ENCODE peak calls at places on chromosome 14, in four cellular contexts. One of them, this sample, is unnamed.

GRCh38 chr14:70663707-70664179 is 22.0 kb downstream of the TTC9 start:
- DNase-seq in GM12878: peak; percentile 90
- DNase-seq in K562: no peak
- DNase-seq in HepG2: no peak
- DNase-seq in this sample: no peak

GRCh38 chr14:34678306-34678705 is 36.1 kb downstream of the CFL2 start:
- DNase-seq in K562: no peak
- DNase-seq in GM12878: no peak
- DNase-seq in HepG2: no peak
- DNase-seq in this sample: no peak

GRCh38 chr14:45085004-45085403 is 1.1 kb downstream of the PRPF39 start:
- DNase-seq in HepG2: peak; percentile 31
- DNase-seq in K562: no peak
- DNase-seq in GM12878: no peak
- DNase-seq in this sample: no peak

GRCh38 chr14:55832122-55832911 is 252.3 kb downstream of the KTN1 start:
- DNase-seq in HepG2: peak; percentile 81
- DNase-seq in GM12878: no peak
- DNase-seq in K562: no peak
- DNase-seq in this sample: peak; percentile 89

GRCh38 chr14:94853920-94854319 is 84.0 kb upstream of the GSC start:
- DNase-seq in K562: no peak
- DNase-seq in GM12878: no peak
- DNase-seq in HepG2: no peak
- DNase-seq in this sample: no peak

GRCh38 chr14:104724407-104724980 is 465 bp downstream of the ADSS1 start:
- DNase-seq in HepG2: no peak
- DNase-seq in GM12878: no peak
- DNase-seq in K562: peak; percentile 77
- DNase-seq in this sample: peak; percentile 58

GRCh38 chr14:35229495-35230089 is 62.6 kb upstream of the PSMA6 start:
- DNase-seq in HepG2: peak; percentile 49
- DNase-seq in K562: peak; percentile 14
- DNase-seq in GM12878: no peak
- DNase-seq in this sample: peak; percentile 50

GRCh38 chr14:51473808-51474207 is 177.9 kb upstream of the FRMD6 start:
- DNase-seq in HepG2: no peak
- DNase-seq in K562: no peak
- DNase-seq in GM12878: no peak
- DNase-seq in this sample: no peak

GRCh38 chr14:84080961-84081360 is 1449.0 kb upstream of the FLRT2 start:
- DNase-seq in HepG2: no peak
- DNase-seq in K562: no peak
- DNase-seq in GM12878: no peak
- DNase-seq in this sample: no peak

GRCh38 chr14:60206837-60207533 is 41.8 kb upstream of the DHRS7 start:
- DNase-seq in GM12878: peak; percentile 78
- DNase-seq in K562: no peak
- DNase-seq in HepG2: no peak
- DNase-seq in this sample: no peak

GRCh38 chr14:102479777-102480176 is 29.8 kb downstream of the ANKRD9 start:
- DNase-seq in K562: no peak
- DNase-seq in GM12878: no peak
- DNase-seq in HepG2: no peak
- DNase-seq in this sample: no peak

GRCh38 chr14:96455588-96455987 is 46.6 kb upstream of the PAPOLA start:
- DNase-seq in K562: no peak
- DNase-seq in GM12878: no peak
- DNase-seq in HepG2: no peak
- DNase-seq in this sample: no peak

GRCh38 chr14:96464136-96464535 is 38.0 kb upstream of the PAPOLA start:
- DNase-seq in GM12878: no peak
- DNase-seq in K562: no peak
- DNase-seq in HepG2: no peak
- DNase-seq in this sample: no peak

GRCh38 chr14:96461950-96462798 is 40.0 kb upstream of the PAPOLA start:
- DNase-seq in K562: no peak
- DNase-seq in HepG2: peak; percentile 90
- DNase-seq in GM12878: no peak
- DNase-seq in this sample: no peak

DNA sequence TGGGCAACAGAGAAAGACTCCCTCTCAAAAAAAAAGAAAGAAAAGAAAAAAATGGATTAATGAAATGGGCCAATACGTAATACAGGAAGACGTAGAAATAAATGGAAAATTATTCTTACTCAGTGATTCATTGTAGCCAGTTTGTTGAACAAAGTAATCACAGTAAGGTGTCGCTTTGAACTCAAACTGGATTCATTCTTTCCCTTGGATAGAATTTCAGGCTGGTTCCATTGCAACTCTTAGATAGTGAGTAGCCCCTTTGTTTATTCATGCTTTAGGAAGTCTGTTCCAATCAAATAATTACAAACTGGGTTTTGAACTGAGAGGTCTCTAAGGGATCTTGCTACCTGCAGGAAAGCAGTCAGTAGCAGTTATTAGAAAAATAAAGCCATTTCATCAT is 42.3 kb upstream of the PAPOLA start:
- DNase-seq in K562: no peak
- DNase-seq in HepG2: no peak
- DNase-seq in GM12878: no peak
- DNase-seq in this sample: no peak
- TF ChIP-seq SMC3 in K562: no peak
- TF ChIP-seq SMC3 in HepG2: no peak
- TF ChIP-seq SMC3 in GM12878: no peak
- TF ChIP-seq SMC3 in this sample: no peak

GRCh38 chr14:40417777-40418401 is 985.7 kb upstream of the FBXO33 start:
- DNase-seq in GM12878: no peak
- DNase-seq in K562: peak; percentile 6
- DNase-seq in HepG2: peak; percentile 62
- DNase-seq in this sample: peak; percentile 17
- TF ChIP-seq CHD4 in GM12878: no peak
- TF ChIP-seq CHD4 in K562: no peak
- TF ChIP-seq CHD4 in HepG2: no peak
- TF ChIP-seq CHD4 in this sample: no peak

GRCh38 chr14:25108959-25109358 is 59.0 kb upstream of the STXBP6 start:
- DNase-seq in K562: no peak
- DNase-seq in GM12878: no peak
- DNase-seq in HepG2: peak; percentile 32
- DNase-seq in this sample: no peak

GRCh38 chr14:25103820-25104219 is 53.9 kb upstream of the STXBP6 start:
- DNase-seq in HepG2: no peak
- DNase-seq in K562: no peak
- DNase-seq in GM12878: no peak
- DNase-seq in this sample: no peak

GRCh38 chr14:25102788-25103187 is 52.8 kb upstream of the STXBP6 start:
- DNase-seq in K562: no peak
- DNase-seq in HepG2: peak; percentile 75
- DNase-seq in GM12878: no peak
- DNase-seq in this sample: no peak

DNA sequence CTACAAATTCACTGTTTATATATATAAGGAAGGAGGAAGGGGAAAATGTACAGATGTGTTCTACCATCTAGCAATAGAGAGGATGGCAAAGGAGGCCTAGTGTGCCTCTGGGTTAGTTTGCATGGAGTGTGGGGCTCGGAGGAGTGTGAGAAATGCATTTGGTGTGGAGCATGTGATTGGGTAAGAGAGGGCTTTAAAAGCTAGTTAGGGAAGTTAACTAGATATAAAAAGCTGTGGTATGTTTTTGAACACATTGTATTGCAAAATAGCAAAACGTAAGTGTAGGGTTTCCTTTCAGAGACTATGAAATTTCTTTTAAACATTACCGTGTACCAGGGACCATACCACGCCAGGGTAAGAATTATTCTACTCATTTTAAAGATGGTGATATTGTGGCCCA is 53.3 kb upstream of the STXBP6 start:
- DNase-seq in K562: no peak
- DNase-seq in GM12878: no peak
- DNase-seq in HepG2: no peak
- DNase-seq in this sample: no peak
- TF ChIP-seq SMC3 in K562: no peak
- TF ChIP-seq SMC3 in GM12878: no peak
- TF ChIP-seq SMC3 in HepG2: no peak
- TF ChIP-seq SMC3 in this sample: no peak

GRCh38 chr14:22837750-22838538 is 1.6 kb downstream of the MMP14 start:
- DNase-seq in GM12878: no peak
- DNase-seq in K562: no peak
- DNase-seq in HepG2: no peak
- DNase-seq in this sample: no peak
- TF ChIP-seq CHD4 in GM12878: no peak
- TF ChIP-seq CHD4 in K562: no peak
- TF ChIP-seq CHD4 in HepG2: no peak
- TF ChIP-seq CHD4 in this sample: no peak

DNA sequence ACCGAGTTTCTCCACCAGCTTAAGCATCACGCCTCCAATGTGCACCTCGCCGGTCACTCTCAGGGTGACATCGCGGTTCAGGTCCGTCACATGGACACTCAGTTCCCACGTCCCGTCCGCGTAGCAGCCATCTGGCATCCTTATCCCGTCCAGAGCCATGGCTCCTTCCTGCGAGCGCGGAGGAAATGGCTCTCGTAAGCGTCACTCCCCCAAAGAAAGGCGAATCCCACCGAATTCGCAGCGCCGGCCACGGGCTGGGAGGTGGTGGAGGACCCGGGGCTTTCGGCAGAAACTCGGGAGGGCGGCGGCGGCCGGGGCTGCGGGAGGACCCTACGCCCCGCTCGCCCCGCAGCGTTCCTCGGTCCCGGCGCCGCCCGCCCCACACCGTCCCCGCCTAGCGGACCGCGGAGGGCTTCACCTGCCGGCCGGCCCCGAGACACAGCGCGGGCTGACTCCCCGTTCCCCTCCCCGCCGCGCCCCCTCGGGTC is 396 bp downstream of the FERMT2 start:
- DNase-seq in K562: peak; percentile 4
- DNase-seq in GM12878: no peak
- DNase-seq in HepG2: peak; percentile 22
- DNase-seq in this sample: peak; percentile 55
- TF ChIP-seq SMC3 in K562: no peak
- TF ChIP-seq SMC3 in GM12878: no peak
- TF ChIP-seq SMC3 in HepG2: no peak
- TF ChIP-seq SMC3 in this sample: no peak

GRCh38 chr14:23951590-23952143 is 1.9 kb upstream of the DHRS4 start:
- DNase-seq in HepG2: peak; percentile 89
- DNase-seq in GM12878: no peak
- DNase-seq in K562: no peak
- DNase-seq in this sample: no peak
- TF ChIP-seq CHD4 in HepG2: no peak
- TF ChIP-seq CHD4 in GM12878: no peak
- TF ChIP-seq CHD4 in K562: no peak
- TF ChIP-seq CHD4 in this sample: no peak

This sample was measured in A549.